ENCODE peak calls at places on chromosomes 3 and 15, in seven cellular contexts. T is omental fat pad; H is stimulated activated naive CD4-positive, alpha-beta T cell; U is SK-N-SH; C is NCI-H2081; O is left ventricle myocardium superior; Z is HTR-8/SVneo. P is an unnamed sample.

GRCh38 chr3:94412966-94413720 is 350.3 kb downstream of the NSUN3 start:
- DNase-seq in T (no peak), H (no peak), U (no peak), C (no peak), O (no peak), Z (no peak), P (no peak)

GRCh38 chr3:49013738-49014660 is 4.4 kb downstream of the DALRD3 start:
- DNase-seq in T (no peak), H (peak), U (peak), C (no peak), O (no peak), Z (no peak), P (no peak)

GRCh38 chr15:63940956-63941620 is 105.2 kb downstream of the DAPK2 start:
- DNase-seq in T (no peak), H (no peak), U (peak), C (no peak), O (no peak), Z (no peak), P (no peak)

GRCh38 chr3:13427662-13428603 is 7.8 kb upstream of the NUP210 start:
- DNase-seq in T (no peak), H (peak), U (no peak), C (no peak), O (no peak), Z (no peak), P (no peak)

GRCh38 chr3:45644063-45644462 is 45.1 kb upstream of the SACM1L start:
- DNase-seq in T (no peak), H (no peak), U (no peak), C (no peak), O (no peak), Z (no peak), P (peak)

GRCh38 chr3:127590282-127590592 is 296 bp downstream of the TPRA1 start:
- DNase-seq in T (no peak), H (peak), U (peak), C (peak), O (no peak), Z (no peak), P (no peak)

GRCh38 chr3:151553873-151554272 is 93.0 kb upstream of the IGSF10 start:
- DNase-seq in T (no peak), H (no peak), U (no peak), C (no peak), O (peak), Z (no peak), P (no peak)

GRCh38 chr3:157590273-157590672 is 87.1 kb upstream of the VEPH1 start:
- DNase-seq in T (no peak), H (no peak), U (no peak), C (no peak), O (no peak), Z (no peak), P (no peak)

GRCh38 chr15:101675796-101676582 is 23.8 kb upstream of the TM2D3 start:
- DNase-seq in T (no peak), H (no peak), U (no peak), C (no peak), O (no peak), Z (no peak), P (peak)

GRCh38 chr15:78050441-78050809 is 27.1 kb downstream of the TBC1D2B start:
- DNase-seq in T (no peak), H (no peak), U (no peak), C (no peak), O (no peak), Z (no peak), P (no peak)

GRCh38 chr15:28892789-28893610 is 7.2 kb downstream of the APBA2 start:
- DNase-seq in T (no peak), H (no peak), U (no peak), C (peak), O (no peak), Z (no peak), P (no peak)

GRCh38 chr15:68646156-68646555 is 67.4 kb downstream of the CORO2B start:
- DNase-seq in T (no peak), H (no peak), U (no peak), C (no peak), O (peak), Z (no peak), P (no peak)

GRCh38 chr3:170007031-170007663 is 30.6 kb upstream of the GPR160 start:
- DNase-seq in T (no peak), H (peak), U (no peak), C (no peak), O (no peak), Z (no peak), P (peak)

GRCh38 chr3:127275287-127275781 is 12.5 kb downstream of the PRR20G start:
- DNase-seq in T (no peak), H (no peak), U (no peak), C (no peak), O (no peak), Z (no peak), P (no peak)

GRCh38 chr3:181176610-181177009 is 187.1 kb upstream of the DNAJC19 start:
- DNase-seq in T (peak), H (peak), U (peak), C (peak), O (peak), Z (peak), P (peak)

GRCh38 chr3:114121996-114122709 is 56.7 kb downstream of the DRD3 start:
- DNase-seq in T (no peak), H (no peak), U (no peak), C (peak), O (no peak), Z (no peak), P (peak)

GRCh38 chr3:20072422-20072821 is 32.2 kb downstream of the KAT2B start:
- DNase-seq in T (no peak), H (no peak), U (no peak), C (no peak), O (no peak), Z (no peak), P (no peak)

GRCh38 chr3:188000361-188000861 is 153.5 kb upstream of the LPP start:
- DNase-seq in T (no peak), H (no peak), U (no peak), C (peak), O (no peak), Z (no peak), P (no peak)

GRCh38 chr15:48360841-48361240 is 29.6 kb downstream of the DUT start:
- DNase-seq in T (no peak), H (no peak), U (no peak), C (no peak), O (no peak), Z (no peak), P (no peak)

GRCh38 chr3:71816141-71816540 is 31.2 kb upstream of the PROK2 start:
- DNase-seq in T (no peak), H (no peak), U (no peak), C (no peak), O (no peak), Z (no peak), P (no peak)

GRCh38 chr3:23999012-23999641 is 54.0 kb downstream of the NR1D2 start:
- DNase-seq in T (peak), H (peak), U (peak), C (peak), O (peak), Z (peak), P (peak)

GRCh38 chr15:68764090-68764489 is 56.6 kb downstream of the ANP32A start:
- DNase-seq in T (no peak), H (no peak), U (no peak), C (no peak), O (no peak), Z (no peak), P (no peak)